ENCODE peak calls at places on chromosomes 6 and 20, in nine cellular contexts. A, O, Q, C, X, V, W, B and P are unnamed samples.

GRCh38 chr6:17865798-17866725 is 121.4 kb downstream of the KIF13A start:
- DNase-seq in C (peak; percentile 58), X (peak; percentile 68), W (peak; percentile 35), A (peak; percentile 86), Q (peak; percentile 93), O (peak; percentile 57), V (peak; percentile 89), B (peak; percentile 96), P (peak; percentile 80)

GRCh38 chr6:112626468-112627082 is 279.4 kb downstream of the RFPL4B start:
- DNase-seq in Q (no peak), X (no peak), A (no peak), C (no peak), V (peak; percentile 60), O (no peak), W (no peak), B (peak; percentile 90), P (no peak)

GRCh38 chr6:13147396-13148181 is 180.7 kb downstream of the TBC1D7 start:
- DNase-seq in A (no peak), Q (no peak), C (no peak), X (no peak), B (no peak), W (no peak), V (no peak), O (no peak), P (no peak)

GRCh38 chr6:80610821-80611220 is 504.4 kb downstream of the BCKDHB start:
- DNase-seq in A (no peak), Q (no peak), X (no peak), V (peak; percentile 10), O (peak; percentile 1), B (peak; percentile 76), W (no peak), C (no peak), P (no peak)

GRCh38 chr6:30819287-30819917 is 64.9 kb upstream of the DDR1 start:
- DNase-seq in X (no peak), O (no peak), C (no peak), V (no peak), A (no peak), B (peak; percentile 80), Q (no peak), W (no peak), P (no peak)

GRCh38 chr6:142328070-142328469 is 26.3 kb downstream of the ADGRG6 start:
- DNase-seq in V (no peak), C (no peak), O (no peak), X (no peak), W (no peak), Q (no peak), A (no peak), B (no peak), P (no peak)

GRCh38 chr6:30031381-30031780 is 29.7 kb upstream of the POLR1H start:
- DNase-seq in X (no peak), Q (no peak), A (no peak), V (no peak), O (no peak), C (no peak), B (no peak), W (no peak), P (no peak)

GRCh38 chr6:30260036-30260504 is 46.9 kb upstream of the TRIM26 start:
- DNase-seq in V (peak; percentile 23), X (no peak), W (no peak), A (peak; percentile 70), C (no peak), B (no peak), O (no peak), Q (no peak), P (no peak)

GRCh38 chr20:62419759-62420158 is 7.6 kb downstream of the RBBP8NL start:
- DNase-seq in B (no peak), C (no peak), X (no peak), O (no peak), W (no peak), A (no peak), V (no peak), Q (no peak), P (no peak)

DNA sequence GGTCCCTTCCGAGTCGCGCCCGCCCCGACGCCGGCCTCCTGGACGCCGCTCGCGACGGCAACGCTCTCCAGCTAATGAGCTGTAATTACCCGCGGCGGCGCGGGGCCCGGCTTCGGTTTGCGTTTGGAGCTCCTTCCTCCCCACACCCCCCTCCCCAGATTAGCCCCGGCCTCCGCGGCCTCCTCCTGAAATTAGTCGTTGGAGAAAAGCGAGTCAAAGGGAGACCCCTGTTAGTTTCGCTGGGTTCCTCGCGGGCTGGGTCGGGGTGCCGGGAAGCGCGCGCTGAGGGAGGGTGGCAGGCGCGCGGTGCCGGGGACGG is 4.7 kb downstream of the FOXC1 start:
- DNase-seq in A (no peak), X (no peak), O (no peak), C (no peak), Q (no peak), V (no peak), B (no peak), W (no peak), P (no peak)
- H3K4me3 ChIP-seq in A (peak overlapping the region; percentile 61), X (peak overlapping the region; percentile 54), O (no peak overlapping the region), C (peak overlapping the region; percentile 77), Q (peak overlapping the region; percentile 89), V (peak overlapping the region; percentile 51), B (no peak overlapping the region), W (no peak overlapping the region), P (peak overlapping the region; percentile 78)

GRCh38 chr6:42899871-42900270 is 16.0 kb upstream of the PTCRA start:
- DNase-seq in C (peak; percentile 33), V (no peak), B (no peak), X (no peak), W (no peak), Q (no peak), O (no peak), A (no peak), P (peak; percentile 17)

GRCh38 chr6:42898891-42899361 is 16.9 kb upstream of the PTCRA start:
- DNase-seq in B (peak; percentile 72), X (peak; percentile 55), Q (peak; percentile 59), V (peak; percentile 78), O (no peak), W (peak; percentile 53), C (peak; percentile 40), A (no peak), P (no peak)

GRCh38 chr6:42904467-42904866 is 11.4 kb upstream of the PTCRA start:
- DNase-seq in B (no peak), V (no peak), O (no peak), X (no peak), Q (no peak), W (no peak), C (no peak), A (no peak), P (no peak)

GRCh38 chr6:42896178-42896719 is 16.8 kb downstream of the RPL7L1 start:
- DNase-seq in W (no peak), C (no peak), X (no peak), O (no peak), Q (no peak), A (no peak), V (no peak), B (no peak), P (no peak)

GRCh38 chr6:42901538-42901957 is 14.3 kb upstream of the PTCRA start:
- DNase-seq in C (peak; percentile 76), A (peak; percentile 82), W (peak; percentile 80), O (peak; percentile 41), Q (peak; percentile 68), X (peak; percentile 75), V (peak; percentile 89), B (peak; percentile 86), P (peak; percentile 85)
- H3K4me3 ChIP-seq in C (no peak overlapping the region), A (peak overlapping the region; percentile 22), W (no peak overlapping the region), O (no peak overlapping the region), Q (no peak overlapping the region), X (no peak overlapping the region), V (no peak overlapping the region), B (no peak overlapping the region), P (no peak overlapping the region)

GRCh38 chr6:35727935-35728662 is 8.7 kb upstream of the ARMC12 start:
- DNase-seq in X (peak; percentile 88), O (peak; percentile 62), A (peak; percentile 99), Q (peak; percentile 84), C (peak; percentile 95), B (peak; percentile 97), W (peak; percentile 96), V (peak; percentile 99), P (peak; percentile 98)

GRCh38 chr6:35729722-35730121 is 7.1 kb upstream of the ARMC12 start:
- DNase-seq in Q (no peak), O (no peak), W (no peak), X (no peak), C (no peak), A (no peak), V (no peak), B (no peak), P (no peak)

GRCh38 chr6:35729349-35729678 is 7.5 kb upstream of the ARMC12 start:
- DNase-seq in O (no peak), V (no peak), Q (no peak), C (no peak), B (no peak), X (no peak), W (no peak), A (no peak), P (no peak)

GRCh38 chr6:35727206-35727934 is 9.5 kb upstream of the ARMC12 start:
- DNase-seq in A (peak; percentile 98), V (peak; percentile 96), B (peak; percentile 96), W (peak; percentile 97), O (peak; percentile 55), X (no peak), C (peak; percentile 91), Q (no peak), P (peak; percentile 94)

DNA sequence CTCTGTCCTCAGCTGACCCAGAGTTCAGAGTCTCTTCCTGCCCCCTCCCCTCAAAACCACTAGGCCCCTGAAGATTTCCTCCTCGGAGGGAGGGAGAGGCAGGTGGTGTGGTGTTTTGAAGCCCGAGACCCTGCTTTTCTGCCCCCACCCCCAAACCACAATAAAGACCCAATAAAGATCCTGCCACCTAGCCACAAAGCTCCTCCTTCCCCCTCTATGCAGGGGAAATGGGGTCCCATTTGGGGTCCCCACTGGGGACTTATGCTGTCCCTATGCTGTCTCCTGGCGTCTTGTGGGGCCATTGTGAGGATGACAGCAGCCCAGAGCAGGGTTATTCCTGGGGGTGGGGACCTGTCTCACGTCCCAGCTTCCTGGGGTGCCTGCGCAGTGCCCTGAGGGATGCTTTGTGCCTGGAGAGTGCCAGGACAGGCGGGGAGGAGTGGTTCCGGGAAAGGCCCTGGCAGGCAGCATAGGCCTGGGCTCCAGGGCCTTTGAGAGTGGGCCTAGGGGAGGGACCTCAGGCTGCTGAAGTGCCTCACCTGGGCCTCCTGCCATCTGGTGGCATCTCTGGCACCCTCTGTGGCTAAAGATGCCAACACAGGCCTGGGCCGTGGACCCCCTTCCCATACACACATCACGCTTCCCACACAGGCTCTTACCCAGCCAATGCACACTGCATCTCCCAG is 8.0 kb upstream of the ARMC12 start:
- DNase-seq in A (peak; percentile 84), O (no peak), V (no peak), W (peak; percentile 67), X (no peak), B (no peak), Q (no peak), C (peak; percentile 65), P (peak; percentile 79)
- H3K4me3 ChIP-seq in A (peak overlapping the region; percentile 66), O (peak overlapping the region; percentile 60), V (no peak overlapping the region), W (peak overlapping the region; percentile 50), X (no peak overlapping the region), B (no peak overlapping the region), Q (peak overlapping the region; percentile 74), C (peak overlapping the region; percentile 69), P (peak overlapping the region; percentile 75)

DNA sequence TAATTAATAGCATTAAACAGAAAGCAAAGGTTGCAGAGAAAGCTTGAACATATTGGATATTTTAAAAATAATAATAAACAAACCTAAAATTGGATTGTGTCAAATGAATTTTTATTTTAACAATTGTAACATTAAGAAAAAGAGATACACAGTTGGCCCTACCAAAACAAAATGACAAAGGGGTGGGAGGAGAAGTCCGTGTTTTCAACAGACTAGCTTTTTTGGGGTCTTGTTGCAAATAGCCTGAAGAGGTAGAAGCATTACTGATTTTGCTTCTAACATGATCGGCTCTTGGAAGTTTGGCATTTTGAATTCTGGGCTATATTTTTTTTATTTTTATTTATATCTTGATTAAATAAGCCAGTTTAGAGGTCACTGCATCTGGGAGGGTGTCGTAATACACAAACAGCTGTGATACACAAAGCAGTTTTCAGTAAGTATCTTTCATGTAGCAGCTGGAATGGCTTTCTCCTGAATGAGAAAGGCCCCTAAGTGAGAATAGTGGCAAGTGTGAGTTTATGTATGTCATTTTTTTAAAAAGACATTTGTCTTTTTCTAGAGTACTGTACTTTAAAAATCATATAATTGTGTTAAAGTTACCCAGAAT is 85.5 kb upstream of the ZNF217 start:
- DNase-seq in O (no peak), V (peak; percentile 51), A (no peak), Q (no peak), C (no peak), W (no peak), B (peak; percentile 35), X (no peak), P (no peak)
- H3K4me3 ChIP-seq in O (peak overlapping the region; percentile 9), V (no peak overlapping the region), A (no peak overlapping the region), Q (no peak overlapping the region), C (no peak overlapping the region), W (no peak overlapping the region), B (no peak overlapping the region), X (no peak overlapping the region), P (no peak overlapping the region)